ENCODE peak calls at places on chromosomes 4 and X, in five cellular contexts. R, M, N, W and Y are unnamed samples.
A peak's percentile ranks its signal among the peaks of the same experiment; 100 is the strongest.

GRCh38 chr4:8769645-8770517 is 101.8 kb downstream of the HMX1 start:
- DNase-seq in R (no peak), M (no peak), N (peak; percentile 48), W (no peak), Y (no peak)

GRCh38 chrX:139508099-139508498 is 22.4 kb upstream of the F9 start:
- DNase-seq in R (no peak), M (no peak), N (no peak), W (no peak), Y (no peak)

GRCh38 chr4:96016615-96017299 is 176.9 kb downstream of the PDHA2 start:
- DNase-seq in R (peak; percentile 36), M (no peak), N (no peak), W (no peak), Y (no peak)

GRCh38 chr4:28287837-28288236 is 1427.2 kb downstream of the STIM2 start:
- DNase-seq in R (peak; percentile 78), M (peak; percentile 44), N (no peak), W (peak; percentile 99), Y (no peak)

GRCh38 chrX:77597090-77597489 is 149.9 kb downstream of the FGF16 start:
- DNase-seq in R (peak; percentile 23), M (peak; percentile 15), N (no peak), W (no peak), Y (no peak)

GRCh38 chrX:40853004-40853815 is 117.9 kb upstream of the MED14 start:
- DNase-seq in R (no peak), M (no peak), N (no peak), W (no peak), Y (no peak)

GRCh38 chr4:75672461-75673026 is 667 bp downstream of the G3BP2 start:
- DNase-seq in R (peak; percentile 55), M (peak; percentile 17), N (peak; percentile 83), W (no peak), Y (peak; percentile 76)

GRCh38 chrX:118780915-118781314 is 42.7 kb upstream of the ZCCHC12 start:
- DNase-seq in R (no peak), M (no peak), N (no peak), W (no peak), Y (no peak)

DNA sequence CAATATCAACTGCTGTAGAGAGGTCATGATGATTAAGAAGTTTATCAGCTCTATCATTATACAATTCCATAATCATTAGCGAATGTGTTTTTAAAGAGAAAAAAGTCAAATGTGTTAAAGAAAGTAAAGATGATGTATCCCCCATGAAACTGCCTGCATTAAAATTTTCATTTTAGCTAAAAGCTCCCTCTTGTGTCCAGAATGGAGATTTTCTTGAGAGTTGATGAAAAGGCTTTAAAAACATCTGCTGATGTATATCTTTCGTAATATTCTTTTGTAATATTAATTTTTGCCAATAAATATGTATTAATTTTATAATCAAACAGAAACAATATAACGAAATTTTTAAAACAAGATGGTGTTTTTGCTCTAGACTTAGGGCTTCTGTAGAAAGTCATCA is 52.1 kb upstream of the LHFPL1 start:
- DNase-seq in R (no peak), M (no peak), N (no peak), W (no peak), Y (no peak)
- TF ChIP-seq CTCF in R (no peak), M (no peak), N (no peak), W (peak; percentile 36), Y (peak; percentile 67)

GRCh38 chr4:70908993-70909556 is 6.9 kb downstream of the MOB1B start:
- DNase-seq in R (no peak), M (no peak), N (no peak), W (no peak), Y (no peak)

GRCh38 chr4:70915874-70916559 is 13.8 kb downstream of the MOB1B start:
- DNase-seq in R (no peak), M (no peak), N (no peak), W (no peak), Y (no peak)

GRCh38 chr4:70914631-70915030 is 12.5 kb downstream of the MOB1B start:
- DNase-seq in R (no peak), M (no peak), N (no peak), W (no peak), Y (no peak)

GRCh38 chr4:70915048-70915815 is 13.1 kb downstream of the MOB1B start:
- DNase-seq in R (peak; percentile 18), M (no peak), N (no peak), W (no peak), Y (no peak)

DNA sequence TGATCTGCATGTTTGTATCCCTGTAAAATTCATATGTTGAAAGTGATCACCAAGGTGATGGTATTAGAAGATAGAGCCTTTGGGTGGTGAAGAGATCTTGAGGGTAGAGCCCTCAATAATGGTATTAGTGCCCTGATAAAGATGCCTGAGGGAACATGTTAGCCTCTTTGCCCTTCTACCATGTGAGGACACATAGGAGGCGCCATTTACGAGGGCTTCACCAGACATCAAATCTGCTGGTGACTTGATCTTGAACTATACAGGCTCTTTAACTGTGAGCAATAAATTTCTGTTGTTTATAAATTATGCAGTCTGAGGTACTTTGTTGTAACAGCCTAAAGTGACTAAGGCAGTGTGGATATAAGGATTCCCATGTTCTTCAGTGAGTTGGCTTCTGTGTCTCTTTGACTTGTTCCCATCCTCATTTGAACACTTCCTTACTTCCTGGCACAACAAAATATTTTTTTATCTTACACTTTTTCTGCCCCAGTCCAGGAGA is 11.8 kb downstream of the MOB1B start:
- DNase-seq in R (no peak), M (no peak), N (no peak), W (no peak), Y (no peak)
- TF ChIP-seq CTCF in R (no peak), M (no peak), N (no peak), W (peak; percentile 2), Y (no peak)

DNA sequence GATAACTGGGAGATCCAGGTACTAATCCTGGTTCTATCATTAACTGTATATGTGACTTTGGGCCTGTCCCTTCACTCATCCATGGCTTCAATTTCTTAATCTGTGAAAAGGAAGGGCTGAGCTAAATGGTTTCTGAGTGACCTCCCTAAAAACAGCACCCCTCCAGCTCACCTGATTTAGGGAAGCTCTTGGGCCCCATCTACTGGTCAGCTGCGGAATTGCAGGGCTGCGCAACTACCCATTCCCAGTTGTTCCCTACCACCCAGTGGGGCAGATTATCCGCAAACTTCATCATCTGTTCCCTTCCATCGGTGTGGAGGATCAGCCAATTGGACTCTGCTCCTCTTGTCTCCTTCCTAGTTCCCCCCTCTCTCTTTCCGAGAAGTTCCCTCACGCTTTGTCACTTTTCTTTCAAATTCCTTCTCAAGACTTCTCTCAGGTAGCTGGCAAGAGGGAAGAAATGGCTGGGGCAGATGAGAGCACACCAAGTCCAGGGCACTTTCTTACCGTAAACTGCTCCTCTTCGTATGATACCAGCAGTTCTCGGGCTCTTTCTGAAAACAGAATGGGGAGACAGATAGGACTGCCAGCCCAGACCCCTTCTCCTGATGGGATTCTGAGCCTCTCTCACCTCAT is 5.8 kb downstream of the LAS1L start:
- DNase-seq in R (peak; percentile 50), M (peak; percentile 75), N (no peak), W (no peak), Y (no peak)
- TF ChIP-seq CTCF in R (peak; percentile 93), M (peak; percentile 71), N (peak; percentile 72), W (peak; percentile 99), Y (peak; percentile 90)

DNA sequence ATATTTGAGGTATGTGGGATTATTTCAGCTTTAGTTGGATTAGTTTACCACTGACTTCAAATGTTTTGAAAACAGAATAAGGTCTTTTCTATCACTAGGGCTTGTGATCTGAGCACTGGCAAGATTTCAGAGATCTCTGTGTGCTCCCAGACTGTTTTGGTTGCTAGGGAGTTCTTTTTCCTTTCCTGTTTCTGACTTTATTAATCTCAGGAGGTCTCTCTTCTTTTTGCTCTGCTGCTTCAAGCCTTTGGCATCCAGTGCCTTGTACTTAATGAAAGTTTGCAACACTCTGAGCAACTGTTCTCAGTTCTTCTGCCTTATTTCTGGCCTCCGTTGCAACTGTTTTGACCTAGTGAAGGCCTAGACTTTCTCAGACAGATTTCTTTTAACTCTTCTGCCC is 32.1 kb upstream of the PAQR3 start:
- DNase-seq in R (no peak), M (no peak), N (peak; percentile 70), W (no peak), Y (no peak)
- TF ChIP-seq CTCF in R (no peak), M (no peak), N (no peak), W (no peak), Y (no peak)